ENCODE peak calls at places on chromosome 1, in six cellular contexts. H is H1, O is HCT116, Q is K562, V is GM12878, J is HepG2. U is an unnamed sample.

GRCh38 chr1:9473032-9473792 is 66.1 kb upstream of the SLC25A33 start:
- DNase-seq in V (no peak), J (no peak), H (no peak), Q (peak; percentile 51), O (peak; percentile 12), U (peak; percentile 27)

GRCh38 chr1:182616130-182617074 is 12.2 kb upstream of the RGS16 start:
- DNase-seq in O (no peak), V (peak; percentile 93), H (peak; percentile 70), J (no peak), Q (no peak), U (peak; percentile 84)

GRCh38 chr1:109821221-109821669 is 57.5 kb upstream of the EPS8L3 start:
- DNase-seq in Q (no peak), V (no peak), O (no peak), H (no peak), J (no peak), U (no peak)

GRCh38 chr1:201254625-201255469 is 28.5 kb upstream of the PKP1 start:
- DNase-seq in Q (peak; percentile 95), H (peak; percentile 100), O (peak; percentile 27), J (peak; percentile 15), V (no peak), U (peak; percentile 72)

GRCh38 chr1:18149113-18149641 is 41.6 kb downstream of the IGSF21 start:
- DNase-seq in J (peak; percentile 9), V (no peak), O (no peak), H (no peak), Q (no peak), U (no peak)

GRCh38 chr1:151314137-151314875 is 12.9 kb downstream of the PI4KB start:
- DNase-seq in O (no peak), Q (no peak), J (peak; percentile 15), V (no peak), H (no peak), U (no peak)

GRCh38 chr1:18954270-18955071 is 2.0 kb downstream of the IFFO2 start:
- DNase-seq in J (no peak), H (no peak), V (no peak), Q (no peak), O (no peak), U (no peak)

GRCh38 chr1:116988248-116988647 is 13.3 kb upstream of the CD101 start:
- DNase-seq in O (no peak), V (no peak), J (no peak), Q (no peak), H (no peak), U (no peak)

GRCh38 chr1:26538480-26539412 is 9.2 kb downstream of the RPS6KA1 start:
- DNase-seq in Q (peak; percentile 80), O (peak; percentile 41), J (peak; percentile 41), V (no peak), H (peak; percentile 75), U (no peak)

GRCh38 chr1:31163866-31164265 is 75.8 kb downstream of the NKAIN1 start:
- DNase-seq in O (no peak), J (no peak), V (no peak), Q (no peak), H (no peak), U (no peak)

GRCh38 chr1:31164291-31164690 is 75.4 kb downstream of the NKAIN1 start:
- DNase-seq in Q (no peak), J (no peak), H (no peak), V (no peak), O (no peak), U (no peak)

GRCh38 chr1:31161571-31161970 is 78.1 kb downstream of the NKAIN1 start:
- DNase-seq in O (no peak), Q (no peak), V (no peak), H (no peak), J (no peak), U (no peak)

GRCh38 chr1:31159323-31159722 is 80.4 kb downstream of the NKAIN1 start:
- DNase-seq in O (no peak), H (no peak), V (no peak), Q (no peak), J (no peak), U (no peak)

GRCh38 chr1:31159869-31160611 is 79.6 kb downstream of the NKAIN1 start:
- DNase-seq in H (no peak), V (no peak), O (no peak), Q (peak; percentile 51), J (no peak), U (no peak)
- TF ChIP-seq ZNF274 in H (no peak), V (no peak), O (no peak), Q (no peak), J (no peak), U (no peak)

GRCh38 chr1:222525956-222526355 is 21.9 kb downstream of the HHIPL2 start:
- DNase-seq in J (no peak), H (no peak), V (no peak), Q (no peak), O (no peak), U (no peak)

GRCh38 chr1:222535455-222535854 is 12.4 kb downstream of the HHIPL2 start:
- DNase-seq in V (no peak), O (no peak), H (no peak), Q (no peak), J (no peak), U (no peak)

GRCh38 chr1:222529181-222529580 is 18.7 kb downstream of the HHIPL2 start:
- DNase-seq in V (no peak), O (no peak), Q (no peak), J (no peak), H (no peak), U (no peak)

GRCh38 chr1:222530852-222531251 is 17.1 kb downstream of the HHIPL2 start:
- DNase-seq in Q (no peak), O (no peak), H (no peak), J (no peak), V (no peak), U (no peak)

DNA sequence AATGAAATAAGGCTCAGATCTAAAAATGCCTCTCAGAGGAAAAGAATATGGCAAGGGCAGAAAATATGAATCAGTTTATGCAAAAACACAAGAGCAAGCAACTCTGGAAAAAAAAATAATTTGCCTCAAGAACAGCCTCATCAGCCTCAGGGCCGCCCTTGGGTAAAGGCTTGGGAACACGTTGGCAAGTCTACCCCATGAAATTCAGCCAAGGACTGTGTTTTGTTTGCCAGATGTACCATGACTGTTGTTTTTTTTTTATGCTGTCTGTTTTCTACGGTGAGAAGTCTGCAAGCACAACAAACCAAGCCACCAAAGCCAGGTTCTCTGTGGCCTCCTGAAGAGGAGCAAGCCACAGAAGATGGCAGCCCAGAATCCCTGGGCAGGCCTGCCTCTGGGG is 18.0 kb downstream of the HHIPL2 start:
- DNase-seq in Q (no peak), V (no peak), O (no peak), H (no peak), J (no peak), U (no peak)
- TF ChIP-seq YY1 in Q (no peak), V (no peak), O (no peak), H (no peak), J (no peak), U (no peak)

DNA sequence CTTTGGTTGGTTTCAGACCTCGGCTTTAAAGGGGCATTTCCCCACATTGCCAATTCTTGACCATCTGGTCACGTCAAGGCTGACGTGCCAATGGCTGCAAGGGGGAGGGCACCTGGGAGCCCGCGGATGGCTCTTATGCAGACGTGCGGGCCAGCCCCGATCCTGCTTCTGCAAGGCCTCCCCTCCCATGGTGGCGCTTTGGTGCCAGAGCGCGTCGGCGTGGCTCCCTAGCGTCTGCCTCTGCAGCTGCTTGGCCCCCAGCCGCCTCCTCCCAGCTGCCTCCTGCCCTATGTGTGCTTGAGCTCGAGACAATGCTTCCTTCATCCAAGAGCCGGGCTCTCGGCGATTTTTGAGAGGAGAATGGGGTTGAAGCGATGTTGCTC is 29.1 kb downstream of the SKI start:
- DNase-seq in Q (no peak), J (no peak), V (no peak), O (no peak), H (no peak), U (no peak)
- TF ChIP-seq ZNF274 in Q (no peak), J (no peak), V (no peak), O (no peak), H (no peak), U (no peak)

DNA sequence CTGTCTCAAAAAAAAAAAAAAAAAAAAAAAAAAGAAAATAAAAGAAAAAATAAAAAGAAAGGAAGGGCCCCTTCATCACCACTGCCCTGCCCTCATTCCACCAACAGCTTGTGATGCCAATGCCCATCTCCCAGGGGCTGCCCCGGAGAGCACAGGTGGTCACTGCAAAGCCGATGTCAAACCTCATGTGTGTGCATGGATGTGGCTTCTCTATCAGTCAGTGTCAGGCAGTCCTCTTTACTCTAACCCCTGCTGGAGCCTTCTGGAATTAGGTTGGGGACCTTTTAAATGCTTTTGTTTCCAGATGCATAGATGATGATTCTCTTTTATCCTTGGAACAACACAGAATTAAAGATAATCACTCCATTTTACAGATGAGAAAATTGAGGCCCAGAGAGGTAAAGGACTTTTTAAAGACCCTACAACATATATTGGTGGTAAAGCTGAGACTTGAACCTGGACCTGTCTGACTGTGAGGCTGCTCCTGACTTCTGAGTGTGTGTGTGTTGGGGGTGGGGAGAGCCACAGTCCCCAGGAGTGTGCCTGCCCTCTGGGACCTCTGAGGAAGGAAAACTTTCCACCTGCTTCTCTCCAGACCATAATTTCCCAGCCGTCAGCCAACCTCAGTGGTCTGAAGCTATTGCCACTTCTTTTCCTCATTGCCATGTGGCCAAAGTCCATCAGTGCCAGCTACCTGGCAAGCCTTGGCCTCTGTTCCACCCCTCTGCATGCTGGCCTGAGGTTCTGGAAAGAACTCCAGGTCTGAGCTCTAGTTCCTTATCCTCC is 3.0 kb upstream of the TMEM54 start:
- DNase-seq in Q (no peak), H (no peak), J (no peak), O (no peak), V (no peak), U (no peak)
- TF ChIP-seq YY1 in Q (no peak), H (no peak), J (no peak), O (no peak), V (no peak), U (no peak)

DNA sequence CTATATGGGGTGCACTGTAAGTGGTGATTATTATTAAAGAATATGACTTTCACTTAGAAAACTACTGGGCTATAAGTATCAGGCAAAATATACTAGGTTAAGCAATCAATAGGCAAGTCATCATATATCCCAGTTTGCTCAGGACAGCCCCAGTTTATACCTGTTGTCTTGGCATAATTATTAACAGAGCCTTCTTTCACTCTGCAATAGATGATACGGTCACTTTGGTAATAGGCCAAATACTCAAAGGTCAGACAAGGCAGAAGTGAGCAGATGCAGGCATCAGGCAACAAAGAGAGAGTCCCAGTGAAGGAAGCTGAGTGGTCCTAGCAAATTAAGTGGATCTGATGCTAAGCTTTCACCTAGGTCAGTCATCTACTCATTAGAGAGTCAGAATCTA is 599.9 kb downstream of the LMO4 start:
- DNase-seq in Q (no peak), O (no peak), V (no peak), J (peak; percentile 24), H (no peak), U (no peak)
- TF ChIP-seq ZNF274 in Q (no peak), O (no peak), V (no peak), J (no peak), H (no peak), U (no peak)

GRCh38 chr1:217274927-217275616 is 355.8 kb downstream of the GPATCH2 start:
- DNase-seq in Q (no peak), O (no peak), H (no peak), J (no peak), V (no peak), U (no peak)

GRCh38 chr1:217274416-217274815 is 356.5 kb downstream of the GPATCH2 start:
- DNase-seq in J (no peak), H (no peak), O (no peak), V (no peak), Q (no peak), U (no peak)

GRCh38 chr1:217275617-217276398 is 355.1 kb downstream of the GPATCH2 start:
- DNase-seq in J (no peak), O (no peak), Q (no peak), H (no peak), V (no peak), U (no peak)

GRCh38 chr1:217272385-217272784 is 358.5 kb downstream of the GPATCH2 start:
- DNase-seq in H (no peak), V (no peak), J (no peak), O (no peak), Q (no peak), U (no peak)

GRCh38 chr1:217273866-217274265 is 357.0 kb downstream of the GPATCH2 start:
- DNase-seq in O (no peak), V (no peak), H (no peak), J (no peak), Q (no peak), U (no peak)
- TF ChIP-seq YY1 in O (no peak), V (no peak), H (no peak), J (no peak), Q (no peak), U (no peak)